ENCODE peak calls at places on chromosomes 11 and 22, in nine cellular contexts. One of them, this sample, is unnamed.

GRCh38 chr22:23012081-23012622 is 58.2 kb upstream of the GNAZ start:
- DNase-seq in ELF-1: no peak
- DNase-seq in fibroblast of villous mesenchyme: no peak
- DNase-seq in stimulated activated CD8-positive, alpha-beta memory T cell treated with anti-CD3 and anti-CD28 coated beads, Interleukin-7, amount 100 ng/mL, for 4 hours: peak; percentile 6
- DNase-seq in islet precursor cell: no peak
- DNase-seq in putamen: peak; percentile 28
- DNase-seq in HFF-Myc: no peak
- DNase-seq in AG04449: no peak
- DNase-seq in MM.1S: peak; percentile 8
- DNase-seq in this sample: no peak

GRCh38 chr11:112248216-112248615 is 12.4 kb downstream of the PLET1 start:
- DNase-seq in ELF-1: no peak
- DNase-seq in fibroblast of villous mesenchyme: no peak
- DNase-seq in stimulated activated CD8-positive, alpha-beta memory T cell treated with anti-CD3 and anti-CD28 coated beads, Interleukin-7, amount 100 ng/mL, for 4 hours: no peak
- DNase-seq in islet precursor cell: no peak
- DNase-seq in putamen: no peak
- DNase-seq in HFF-Myc: no peak
- DNase-seq in AG04449: no peak
- DNase-seq in MM.1S: no peak
- DNase-seq in this sample: peak; percentile 76

GRCh38 chr11:46387919-46388618 is 3.5 kb downstream of the CHRM4 start:
- DNase-seq in ELF-1: peak; percentile 22
- DNase-seq in fibroblast of villous mesenchyme: no peak
- DNase-seq in stimulated activated CD8-positive, alpha-beta memory T cell treated with anti-CD3 and anti-CD28 coated beads, Interleukin-7, amount 100 ng/mL, for 4 hours: no peak
- DNase-seq in islet precursor cell: peak; percentile 73
- DNase-seq in putamen: no peak
- DNase-seq in HFF-Myc: no peak
- DNase-seq in AG04449: no peak
- DNase-seq in MM.1S: no peak
- DNase-seq in this sample: no peak

GRCh38 chr11:67583319-67584204 is at the start of gene GSTP1:
- DNase-seq in ELF-1: peak; percentile 97
- DNase-seq in fibroblast of villous mesenchyme: peak; percentile 93
- DNase-seq in stimulated activated CD8-positive, alpha-beta memory T cell treated with anti-CD3 and anti-CD28 coated beads, Interleukin-7, amount 100 ng/mL, for 4 hours: peak; percentile 80
- DNase-seq in islet precursor cell: peak; percentile 96
- DNase-seq in putamen: peak; percentile 89
- DNase-seq in HFF-Myc: peak; percentile 58
- DNase-seq in AG04449: peak; percentile 33
- DNase-seq in MM.1S: peak; percentile 91
- DNase-seq in this sample: peak; percentile 84

GRCh38 chr11:115078461-115079438 is 400.4 kb downstream of the NXPE2 start:
- DNase-seq in ELF-1: no peak
- DNase-seq in fibroblast of villous mesenchyme: no peak
- DNase-seq in stimulated activated CD8-positive, alpha-beta memory T cell treated with anti-CD3 and anti-CD28 coated beads, Interleukin-7, amount 100 ng/mL, for 4 hours: no peak
- DNase-seq in islet precursor cell: no peak
- DNase-seq in putamen: peak; percentile 74
- DNase-seq in HFF-Myc: no peak
- DNase-seq in AG04449: no peak
- DNase-seq in MM.1S: no peak
- DNase-seq in this sample: no peak

GRCh38 chr22:29251265-29251664 is 16.5 kb downstream of the RHBDD3 start:
- DNase-seq in ELF-1: no peak
- DNase-seq in fibroblast of villous mesenchyme: no peak
- DNase-seq in stimulated activated CD8-positive, alpha-beta memory T cell treated with anti-CD3 and anti-CD28 coated beads, Interleukin-7, amount 100 ng/mL, for 4 hours: no peak
- DNase-seq in islet precursor cell: no peak
- DNase-seq in putamen: no peak
- DNase-seq in HFF-Myc: no peak
- DNase-seq in AG04449: no peak
- DNase-seq in MM.1S: no peak
- DNase-seq in this sample: no peak

GRCh38 chr22:37427128-37427710 is at the start of gene ELFN2:
- DNase-seq in ELF-1: no peak
- DNase-seq in fibroblast of villous mesenchyme: peak; percentile 30
- DNase-seq in stimulated activated CD8-positive, alpha-beta memory T cell treated with anti-CD3 and anti-CD28 coated beads, Interleukin-7, amount 100 ng/mL, for 4 hours: no peak
- DNase-seq in islet precursor cell: no peak
- DNase-seq in putamen: no peak
- DNase-seq in HFF-Myc: no peak
- DNase-seq in AG04449: no peak
- DNase-seq in MM.1S: no peak
- DNase-seq in this sample: no peak

GRCh38 chr11:57459112-57460016 is 964 bp upstream of the RTN4RL2 start:
- DNase-seq in ELF-1: no peak
- DNase-seq in fibroblast of villous mesenchyme: no peak
- DNase-seq in stimulated activated CD8-positive, alpha-beta memory T cell treated with anti-CD3 and anti-CD28 coated beads, Interleukin-7, amount 100 ng/mL, for 4 hours: no peak
- DNase-seq in islet precursor cell: peak; percentile 60
- DNase-seq in putamen: no peak
- DNase-seq in HFF-Myc: no peak
- DNase-seq in AG04449: no peak
- DNase-seq in MM.1S: no peak
- DNase-seq in this sample: no peak

GRCh38 chr11:69460540-69461257 is 20.8 kb upstream of the LINC01488 start:
- DNase-seq in ELF-1: no peak
- DNase-seq in fibroblast of villous mesenchyme: peak; percentile 70
- DNase-seq in stimulated activated CD8-positive, alpha-beta memory T cell treated with anti-CD3 and anti-CD28 coated beads, Interleukin-7, amount 100 ng/mL, for 4 hours: no peak
- DNase-seq in islet precursor cell: no peak
- DNase-seq in putamen: no peak
- DNase-seq in HFF-Myc: no peak
- DNase-seq in AG04449: no peak
- DNase-seq in MM.1S: no peak
- DNase-seq in this sample: peak; percentile 98

GRCh38 chr22:22558972-22559603 is at the start of gene PRAME:
- DNase-seq in ELF-1: peak; percentile 82
- DNase-seq in fibroblast of villous mesenchyme: peak; percentile 23
- DNase-seq in stimulated activated CD8-positive, alpha-beta memory T cell treated with anti-CD3 and anti-CD28 coated beads, Interleukin-7, amount 100 ng/mL, for 4 hours: peak; percentile 27
- DNase-seq in islet precursor cell: peak; percentile 74
- DNase-seq in putamen: no peak
- DNase-seq in HFF-Myc: no peak
- DNase-seq in AG04449: no peak
- DNase-seq in MM.1S: peak; percentile 90
- DNase-seq in this sample: no peak

This sample was measured in mammary epithelial cell.